ENCODE peak calls at places on chromosomes 6 and 20, in ten cellular contexts. One of them, this sample, is unnamed.

GRCh38 chr6:22732186-22732970 is 163.0 kb downstream of the HDGFL1 start:
- DNase-seq in cardiac muscle cell: no peak
- DNase-seq in HCT116: no peak
- DNase-seq in uterus: no peak
- DNase-seq in left ventricle myocardium inferior: no peak
- DNase-seq in IMR-90: peak; percentile 60
- DNase-seq in heart right ventricle: no peak
- DNase-seq in kidney: no peak
- DNase-seq in endothelial cell of umbilical vein: no peak
- DNase-seq in ascending aorta: no peak
- DNase-seq in this sample: no peak

GRCh38 chr20:25579081-25579770 is 6.1 kb downstream of the NINL start:
- DNase-seq in endothelial cell of umbilical vein: no peak
- DNase-seq in IMR-90: no peak
- DNase-seq in heart right ventricle: no peak
- DNase-seq in ascending aorta: no peak
- DNase-seq in cardiac muscle cell: peak; percentile 42
- DNase-seq in left ventricle myocardium inferior: no peak
- DNase-seq in HCT116: no peak
- DNase-seq in kidney: peak; percentile 55
- DNase-seq in uterus: no peak
- DNase-seq in this sample: no peak

GRCh38 chr6:142913036-142913510 is 31.9 kb downstream of the HIVEP2 start:
- DNase-seq in endothelial cell of umbilical vein: no peak
- DNase-seq in uterus: no peak
- DNase-seq in cardiac muscle cell: no peak
- DNase-seq in IMR-90: no peak
- DNase-seq in left ventricle myocardium inferior: no peak
- DNase-seq in HCT116: no peak
- DNase-seq in heart right ventricle: no peak
- DNase-seq in kidney: no peak
- DNase-seq in ascending aorta: no peak
- DNase-seq in this sample: no peak

GRCh38 chr6:143068001-143068400 is 7.3 kb downstream of the AIG1 start:
- DNase-seq in IMR-90: no peak
- DNase-seq in uterus: no peak
- DNase-seq in cardiac muscle cell: no peak
- DNase-seq in kidney: no peak
- DNase-seq in left ventricle myocardium inferior: no peak
- DNase-seq in ascending aorta: no peak
- DNase-seq in HCT116: no peak
- DNase-seq in endothelial cell of umbilical vein: no peak
- DNase-seq in heart right ventricle: no peak
- DNase-seq in this sample: no peak

GRCh38 chr6:100420711-100421110 is 44.0 kb downstream of the SIM1 start:
- DNase-seq in kidney: no peak
- DNase-seq in left ventricle myocardium inferior: no peak
- DNase-seq in ascending aorta: no peak
- DNase-seq in uterus: no peak
- DNase-seq in endothelial cell of umbilical vein: no peak
- DNase-seq in heart right ventricle: no peak
- DNase-seq in IMR-90: no peak
- DNase-seq in cardiac muscle cell: no peak
- DNase-seq in HCT116: no peak
- DNase-seq in this sample: peak; percentile 6

GRCh38 chr6:31070711-31071197 is 41.6 kb downstream of the C6orf15 start:
- DNase-seq in cardiac muscle cell: peak; percentile 85
- DNase-seq in endothelial cell of umbilical vein: peak; percentile 51
- DNase-seq in heart right ventricle: no peak
- DNase-seq in kidney: no peak
- DNase-seq in uterus: no peak
- DNase-seq in HCT116: peak; percentile 56
- DNase-seq in IMR-90: peak; percentile 84
- DNase-seq in left ventricle myocardium inferior: no peak
- DNase-seq in ascending aorta: no peak
- DNase-seq in this sample: peak; percentile 79

GRCh38 chr6:20811112-20811746 is 277.0 kb downstream of the CDKAL1 start:
- DNase-seq in ascending aorta: no peak
- DNase-seq in endothelial cell of umbilical vein: peak; percentile 95
- DNase-seq in IMR-90: peak; percentile 99
- DNase-seq in HCT116: peak; percentile 85
- DNase-seq in uterus: no peak
- DNase-seq in left ventricle myocardium inferior: no peak
- DNase-seq in cardiac muscle cell: peak; percentile 66
- DNase-seq in heart right ventricle: no peak
- DNase-seq in kidney: no peak
- DNase-seq in this sample: peak; percentile 94

GRCh38 chr20:50283370-50283769 is 92.7 kb downstream of the CEBPB start:
- DNase-seq in kidney: peak; percentile 49
- DNase-seq in HCT116: no peak
- DNase-seq in left ventricle myocardium inferior: no peak
- DNase-seq in endothelial cell of umbilical vein: no peak
- DNase-seq in heart right ventricle: no peak
- DNase-seq in cardiac muscle cell: no peak
- DNase-seq in uterus: no peak
- DNase-seq in IMR-90: no peak
- DNase-seq in ascending aorta: no peak
- DNase-seq in this sample: no peak

GRCh38 chr20:61937963-61938838 is 127.5 kb downstream of the TAF4 start:
- DNase-seq in left ventricle myocardium inferior: peak; percentile 4
- DNase-seq in IMR-90: no peak
- DNase-seq in HCT116: no peak
- DNase-seq in heart right ventricle: peak; percentile 5
- DNase-seq in cardiac muscle cell: no peak
- DNase-seq in ascending aorta: no peak
- DNase-seq in uterus: no peak
- DNase-seq in endothelial cell of umbilical vein: no peak
- DNase-seq in kidney: peak; percentile 52
- DNase-seq in this sample: no peak

GRCh38 chr6:43246301-43247114 is 3.2 kb downstream of the TTBK1 start:
- DNase-seq in left ventricle myocardium inferior: peak; percentile 51
- DNase-seq in ascending aorta: peak; percentile 74
- DNase-seq in heart right ventricle: peak; percentile 62
- DNase-seq in HCT116: peak; percentile 10
- DNase-seq in uterus: peak; percentile 31
- DNase-seq in cardiac muscle cell: peak; percentile 90
- DNase-seq in endothelial cell of umbilical vein: peak; percentile 55
- DNase-seq in kidney: peak; percentile 94
- DNase-seq in IMR-90: no peak
- DNase-seq in this sample: no peak

GRCh38 chr20:6709865-6710595 is 57.5 kb upstream of the BMP2 start:
- DNase-seq in kidney: no peak
- DNase-seq in cardiac muscle cell: no peak
- DNase-seq in heart right ventricle: no peak
- DNase-seq in ascending aorta: no peak
- DNase-seq in HCT116: no peak
- DNase-seq in endothelial cell of umbilical vein: peak; percentile 73
- DNase-seq in left ventricle myocardium inferior: no peak
- DNase-seq in IMR-90: peak; percentile 54
- DNase-seq in uterus: no peak
- DNase-seq in this sample: no peak

GRCh38 chr6:37357288-37357687 is 3.5 kb downstream of the RNF8 start:
- DNase-seq in left ventricle myocardium inferior: no peak
- DNase-seq in heart right ventricle: no peak
- DNase-seq in kidney: no peak
- DNase-seq in ascending aorta: no peak
- DNase-seq in IMR-90: peak; percentile 14
- DNase-seq in HCT116: no peak
- DNase-seq in cardiac muscle cell: peak; percentile 46
- DNase-seq in uterus: no peak
- DNase-seq in endothelial cell of umbilical vein: peak; percentile 60
- DNase-seq in this sample: no peak

GRCh38 chr20:24948939-24949679 is at the start of gene CST7:
- DNase-seq in cardiac muscle cell: no peak
- DNase-seq in endothelial cell of umbilical vein: no peak
- DNase-seq in ascending aorta: peak; percentile 77
- DNase-seq in left ventricle myocardium inferior: no peak
- DNase-seq in kidney: peak; percentile 86
- DNase-seq in HCT116: no peak
- DNase-seq in IMR-90: no peak
- DNase-seq in heart right ventricle: peak; percentile 39
- DNase-seq in uterus: peak; percentile 29
- DNase-seq in this sample: no peak

GRCh38 chr6:36650848-36651247 is 27.7 kb upstream of the CDKN1A start:
- DNase-seq in endothelial cell of umbilical vein: peak; percentile 22
- DNase-seq in HCT116: no peak
- DNase-seq in heart right ventricle: no peak
- DNase-seq in IMR-90: no peak
- DNase-seq in ascending aorta: no peak
- DNase-seq in kidney: peak; percentile 10
- DNase-seq in cardiac muscle cell: no peak
- DNase-seq in uterus: no peak
- DNase-seq in left ventricle myocardium inferior: no peak
- DNase-seq in this sample: no peak

GRCh38 chr6:74408844-74409243 is 712.8 kb downstream of the CD109 start:
- DNase-seq in ascending aorta: no peak
- DNase-seq in left ventricle myocardium inferior: no peak
- DNase-seq in endothelial cell of umbilical vein: no peak
- DNase-seq in kidney: no peak
- DNase-seq in heart right ventricle: no peak
- DNase-seq in uterus: no peak
- DNase-seq in IMR-90: peak; percentile 48
- DNase-seq in cardiac muscle cell: no peak
- DNase-seq in HCT116: no peak
- DNase-seq in this sample: no peak

GRCh38 chr20:50467618-50468373 is 42.4 kb upstream of the PTPN1 start:
- DNase-seq in endothelial cell of umbilical vein: peak; percentile 63
- DNase-seq in kidney: no peak
- DNase-seq in cardiac muscle cell: peak; percentile 39
- DNase-seq in HCT116: peak; percentile 73
- DNase-seq in left ventricle myocardium inferior: no peak
- DNase-seq in heart right ventricle: no peak
- DNase-seq in ascending aorta: no peak
- DNase-seq in uterus: peak; percentile 32
- DNase-seq in IMR-90: peak; percentile 50
- DNase-seq in this sample: peak; percentile 71

GRCh38 chr6:56949925-56950495 is 4.9 kb upstream of the BEND6 start:
- DNase-seq in kidney: no peak
- DNase-seq in IMR-90: peak; percentile 58
- DNase-seq in heart right ventricle: no peak
- DNase-seq in HCT116: no peak
- DNase-seq in endothelial cell of umbilical vein: peak; percentile 24
- DNase-seq in uterus: no peak
- DNase-seq in ascending aorta: no peak
- DNase-seq in cardiac muscle cell: no peak
- DNase-seq in left ventricle myocardium inferior: no peak
- DNase-seq in this sample: peak; percentile 76
- H3K36me3 ChIP-seq in kidney: no peaks in the 10 kb centered on the region
- H3K36me3 ChIP-seq in IMR-90: peaks cover 6% of the 10 kb centered on the region
- H3K36me3 ChIP-seq in heart right ventricle: no peaks in the 10 kb centered on the region
- H3K36me3 ChIP-seq in HCT116: peaks cover 12% of the 10 kb centered on the region
- H3K36me3 ChIP-seq in endothelial cell of umbilical vein: no peaks in the 10 kb centered on the region
- H3K36me3 ChIP-seq in uterus: no peaks in the 10 kb centered on the region
- H3K36me3 ChIP-seq in ascending aorta: no peaks in the 10 kb centered on the region
- H3K36me3 ChIP-seq in cardiac muscle cell: no peaks in the 10 kb centered on the region
- H3K36me3 ChIP-seq in left ventricle myocardium inferior: no peaks in the 10 kb centered on the region
- H3K36me3 ChIP-seq in this sample: no peaks in the 10 kb centered on the region

GRCh38 chr20:45904583-45905504 is 7.1 kb downstream of the PLTP start:
- DNase-seq in HCT116: no peak
- DNase-seq in heart right ventricle: no peak
- DNase-seq in ascending aorta: no peak
- DNase-seq in uterus: no peak
- DNase-seq in IMR-90: no peak
- DNase-seq in cardiac muscle cell: no peak
- DNase-seq in kidney: peak; percentile 70
- DNase-seq in left ventricle myocardium inferior: no peak
- DNase-seq in endothelial cell of umbilical vein: no peak
- DNase-seq in this sample: no peak
- H3K36me3 ChIP-seq in HCT116: no peaks in the 10 kb centered on the region
- H3K36me3 ChIP-seq in heart right ventricle: peaks cover 77% of the 10 kb centered on the region
- H3K36me3 ChIP-seq in ascending aorta: no peaks in the 10 kb centered on the region
- H3K36me3 ChIP-seq in uterus: no peaks in the 10 kb centered on the region
- H3K36me3 ChIP-seq in IMR-90: peaks cover 38% of the 10 kb centered on the region
- H3K36me3 ChIP-seq in cardiac muscle cell: peaks cover 44% of the 10 kb centered on the region
- H3K36me3 ChIP-seq in kidney: no peaks in the 10 kb centered on the region
- H3K36me3 ChIP-seq in left ventricle myocardium inferior: peaks cover 42% of the 10 kb centered on the region
- H3K36me3 ChIP-seq in endothelial cell of umbilical vein: peaks cover 18% of the 10 kb centered on the region
- H3K36me3 ChIP-seq in this sample: peaks cover 41% of the 10 kb centered on the region

DNA sequence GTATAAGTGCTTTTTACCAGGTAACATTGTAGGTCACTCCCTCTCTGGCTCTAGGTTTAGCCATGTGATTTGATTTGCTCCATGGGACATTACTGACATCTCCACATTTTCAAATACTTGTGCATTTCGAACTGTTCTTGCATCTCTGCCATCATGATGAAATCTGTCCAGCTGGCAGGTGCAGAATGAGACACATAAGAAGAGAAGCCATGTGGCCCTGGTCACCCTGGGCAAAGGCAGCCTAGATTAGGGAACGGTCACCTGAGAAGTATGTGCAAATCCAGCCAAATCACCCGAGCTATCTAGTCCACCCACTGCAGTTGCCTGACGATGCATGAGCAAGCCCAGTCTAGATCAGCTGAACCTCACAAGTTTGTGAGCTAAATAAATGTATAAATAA is 115.4 kb downstream of the PAK5 start:
- DNase-seq in IMR-90: no peak
- DNase-seq in uterus: no peak
- DNase-seq in ascending aorta: no peak
- DNase-seq in cardiac muscle cell: no peak
- DNase-seq in heart right ventricle: no peak
- DNase-seq in HCT116: no peak
- DNase-seq in endothelial cell of umbilical vein: no peak
- DNase-seq in kidney: no peak
- DNase-seq in left ventricle myocardium inferior: no peak
- DNase-seq in this sample: no peak
- H3K36me3 ChIP-seq in IMR-90: no peaks in the 10 kb centered on the region
- H3K36me3 ChIP-seq in uterus: no peaks in the 10 kb centered on the region
- H3K36me3 ChIP-seq in ascending aorta: no peaks in the 10 kb centered on the region
- H3K36me3 ChIP-seq in cardiac muscle cell: no peaks in the 10 kb centered on the region
- H3K36me3 ChIP-seq in heart right ventricle: no peaks in the 10 kb centered on the region
- H3K36me3 ChIP-seq in HCT116: no peaks in the 10 kb centered on the region
- H3K36me3 ChIP-seq in endothelial cell of umbilical vein: no peaks in the 10 kb centered on the region
- H3K36me3 ChIP-seq in kidney: no peaks in the 10 kb centered on the region
- H3K36me3 ChIP-seq in left ventricle myocardium inferior: no peaks in the 10 kb centered on the region
- H3K36me3 ChIP-seq in this sample: no peaks in the 10 kb centered on the region

GRCh38 chr6:48667797-48668196 is 556.8 kb upstream of the PTCHD4 start:
- DNase-seq in kidney: no peak
- DNase-seq in uterus: no peak
- DNase-seq in endothelial cell of umbilical vein: no peak
- DNase-seq in ascending aorta: no peak
- DNase-seq in cardiac muscle cell: no peak
- DNase-seq in HCT116: no peak
- DNase-seq in IMR-90: no peak
- DNase-seq in heart right ventricle: no peak
- DNase-seq in left ventricle myocardium inferior: no peak
- DNase-seq in this sample: no peak

GRCh38 chr6:48670546-48670945 is 559.5 kb upstream of the PTCHD4 start:
- DNase-seq in ascending aorta: no peak
- DNase-seq in kidney: no peak
- DNase-seq in left ventricle myocardium inferior: no peak
- DNase-seq in heart right ventricle: no peak
- DNase-seq in IMR-90: no peak
- DNase-seq in HCT116: no peak
- DNase-seq in uterus: no peak
- DNase-seq in cardiac muscle cell: no peak
- DNase-seq in endothelial cell of umbilical vein: no peak
- DNase-seq in this sample: no peak

DNA sequence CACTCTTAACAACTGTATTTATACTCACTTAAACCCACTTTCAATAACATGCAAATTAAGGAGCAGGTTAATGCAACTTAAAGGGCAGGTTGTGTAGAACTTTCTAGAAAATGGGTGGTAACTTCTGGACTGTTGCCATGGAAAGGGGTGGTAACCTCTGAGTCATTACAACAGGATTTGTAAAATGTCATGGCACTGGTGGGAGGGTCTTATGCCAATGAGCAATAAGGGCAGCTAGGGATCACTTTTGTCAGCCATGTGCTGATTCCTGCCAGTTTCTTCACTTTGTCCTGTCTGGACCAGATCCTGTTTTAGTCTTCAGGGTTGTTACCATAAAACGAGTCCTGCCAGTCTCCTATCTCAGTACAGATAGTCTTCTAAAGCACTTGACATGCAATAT is 560.5 kb upstream of the PTCHD4 start:
- DNase-seq in left ventricle myocardium inferior: no peak
- DNase-seq in endothelial cell of umbilical vein: no peak
- DNase-seq in HCT116: no peak
- DNase-seq in cardiac muscle cell: no peak
- DNase-seq in uterus: no peak
- DNase-seq in kidney: no peak
- DNase-seq in IMR-90: peak; percentile 0
- DNase-seq in heart right ventricle: no peak
- DNase-seq in ascending aorta: no peak
- DNase-seq in this sample: no peak
- H3K36me3 ChIP-seq in left ventricle myocardium inferior: no peaks in the 10 kb centered on the region
- H3K36me3 ChIP-seq in endothelial cell of umbilical vein: no peaks in the 10 kb centered on the region
- H3K36me3 ChIP-seq in HCT116: no peaks in the 10 kb centered on the region
- H3K36me3 ChIP-seq in cardiac muscle cell: no peaks in the 10 kb centered on the region
- H3K36me3 ChIP-seq in uterus: no peaks in the 10 kb centered on the region
- H3K36me3 ChIP-seq in kidney: no peaks in the 10 kb centered on the region
- H3K36me3 ChIP-seq in IMR-90: no peaks in the 10 kb centered on the region
- H3K36me3 ChIP-seq in heart right ventricle: no peaks in the 10 kb centered on the region
- H3K36me3 ChIP-seq in ascending aorta: no peaks in the 10 kb centered on the region
- H3K36me3 ChIP-seq in this sample: no peaks in the 10 kb centered on the region